ENCODE peak calls at places on chromosome 9, in eight cellular contexts. Q is HCT116, K is Peyer's patch, A is breast epithelium, L is stomach, Z is tibial nerve, E is HepG2, I is H1. T is an unnamed sample. For H3K27me3, the result is how much of the 10 kb centered on the place peaks cover.

GRCh38 chr9:106074006-106074405 is 379.7 kb downstream of the TMEM38B start:
- DNase-seq in I (no peak), Q (no peak), E (no peak), L (no peak), A (no peak), K (no peak), Z (no peak), T (no peak)

GRCh38 chr9:129160712-129161533 is 17.1 kb downstream of the IER5L start:
- DNase-seq in K (no peak), Z (no peak), A (no peak), L (no peak), I (no peak), E (no peak), Q (no peak), T (no peak)

GRCh38 chr9:132037470-132037869 is 42.2 kb downstream of the MED27 start:
- DNase-seq in L (no peak), Q (no peak), E (no peak), I (no peak), A (no peak), K (no peak), Z (no peak), T (no peak)

GRCh38 chr9:124133752-124134151 is 122.2 kb downstream of the LHX2 start:
- DNase-seq in E (peak), A (no peak), K (peak), I (no peak), Q (no peak), L (peak), Z (peak), T (no peak)

GRCh38 chr9:109793196-109793595 is 13.2 kb downstream of the PALM2AKAP2 start:
- DNase-seq in L (no peak), E (no peak), K (no peak), I (no peak), A (no peak), Z (no peak), Q (no peak), T (no peak)

GRCh38 chr9:127950513-127951210 is 13.0 kb upstream of the DPM2 start:
- DNase-seq in I (no peak), L (no peak), Z (no peak), A (peak), K (no peak), E (peak), Q (no peak), T (no peak)

GRCh38 chr9:104748359-104749031 is 1.0 kb downstream of the NIPSNAP3A start:
- DNase-seq in Z (no peak), K (no peak), L (no peak), I (no peak), E (peak), Q (no peak), A (no peak), T (no peak)

GRCh38 chr9:32741706-32742105 is 41.6 kb upstream of the TMEM215 start:
- DNase-seq in A (no peak), Z (no peak), K (no peak), Q (no peak), I (no peak), E (peak), L (no peak), T (no peak)

GRCh38 chr9:112112941-112113399 is 62.1 kb downstream of the SUSD1 start:
- DNase-seq in E (peak), A (no peak), Q (peak), L (peak), Z (no peak), K (peak), I (peak), T (no peak)

DNA sequence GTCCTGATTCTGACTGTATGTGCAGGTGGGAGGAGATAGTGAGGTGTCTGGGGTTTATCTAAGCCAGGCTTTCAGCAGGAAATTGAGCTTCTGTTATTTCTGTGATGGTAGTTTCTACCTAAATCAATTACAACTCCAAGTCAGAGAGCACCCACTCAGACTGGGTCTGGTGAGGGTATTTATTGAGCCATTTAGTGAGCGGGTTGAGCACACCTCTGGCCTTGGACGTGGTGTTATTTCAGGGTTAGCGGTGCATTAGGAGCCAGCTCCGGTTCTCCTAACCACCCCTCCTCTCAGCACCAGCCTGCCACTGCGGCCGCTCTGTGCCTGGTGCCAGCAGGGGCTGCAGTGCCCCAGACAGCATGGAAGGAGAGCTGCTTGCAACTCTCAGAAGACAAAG is 238.9 kb downstream of the CACNA1B start:
- DNase-seq in Z (no peak), E (no peak), K (no peak), A (no peak), I (no peak), Q (no peak), L (no peak), T (no peak)
- H3K27me3 ChIP-seq in Z (under half), E (under half), K (under half), A (under half), I (under half), Q (under half), L (under half), T (under half)

GRCh38 chr9:70746760-70747159 is 332.3 kb upstream of the KLF9 start:
- DNase-seq in K (no peak), E (no peak), I (no peak), A (no peak), L (no peak), Q (no peak), Z (no peak), T (no peak)

GRCh38 chr9:70746316-70746715 is 331.9 kb upstream of the KLF9 start:
- DNase-seq in Q (no peak), L (no peak), A (no peak), K (no peak), E (no peak), Z (no peak), I (no peak), T (no peak)

GRCh38 chr9:70749066-70749465 is 334.6 kb upstream of the KLF9 start:
- DNase-seq in Z (no peak), K (no peak), I (no peak), L (no peak), A (no peak), Q (no peak), E (no peak), T (no peak)

GRCh38 chr9:70753311-70753710 is 338.9 kb upstream of the KLF9 start:
- DNase-seq in I (no peak), L (no peak), A (no peak), Q (no peak), Z (no peak), K (no peak), E (no peak), T (no peak)

GRCh38 chr9:70747335-70747734 is 332.9 kb upstream of the KLF9 start:
- DNase-seq in E (no peak), Z (no peak), L (no peak), A (no peak), I (no peak), Q (no peak), K (no peak), T (no peak)
- TF ChIP-seq POLR2A in E (no peak), Z (no peak), L (no peak), A (no peak), I (no peak), Q (no peak), K (no peak), T (no peak)

GRCh38 chr9:34651286-34651685 is 699 bp upstream of the IL11RA start:
- DNase-seq in L (peak), Q (no peak), E (no peak), I (no peak), A (peak), Z (no peak), K (no peak), T (peak)
- H3K4me3 ChIP-seq in L (peak), Q (peak), E (peak), I (peak), A (peak), Z (peak), K (peak), T (peak)

GRCh38 chr9:136304981-136305380 is 1.1 kb upstream of the CCDC187 start:
- DNase-seq in E (no peak), I (no peak), L (no peak), Q (no peak), Z (no peak), A (no peak), K (no peak), T (no peak)

GRCh38 chr9:136305822-136306690 is 2.2 kb upstream of the CCDC187 start:
- DNase-seq in E (no peak), Z (no peak), L (no peak), Q (no peak), I (no peak), K (no peak), A (no peak), T (no peak)

GRCh38 chr9:136303066-136303824 is 649 bp downstream of the CCDC187 start:
- DNase-seq in E (no peak), L (no peak), I (no peak), Z (no peak), Q (no peak), A (no peak), K (no peak), T (no peak)

GRCh38 chr9:136303825-136304416 is at the start of gene CCDC187:
- DNase-seq in E (peak), Q (no peak), A (no peak), L (no peak), Z (no peak), K (no peak), I (no peak), T (no peak)

GRCh38 chr9:136304456-136304855 is 562 bp upstream of the CCDC187 start:
- DNase-seq in L (no peak), E (no peak), A (no peak), Z (no peak), K (no peak), Q (no peak), I (no peak), T (no peak)
- H3K27me3 ChIP-seq in L (under half), E (under half), A (under half), Z (under half), K (under half), Q (under half), I (under half), T (under half)

DNA sequence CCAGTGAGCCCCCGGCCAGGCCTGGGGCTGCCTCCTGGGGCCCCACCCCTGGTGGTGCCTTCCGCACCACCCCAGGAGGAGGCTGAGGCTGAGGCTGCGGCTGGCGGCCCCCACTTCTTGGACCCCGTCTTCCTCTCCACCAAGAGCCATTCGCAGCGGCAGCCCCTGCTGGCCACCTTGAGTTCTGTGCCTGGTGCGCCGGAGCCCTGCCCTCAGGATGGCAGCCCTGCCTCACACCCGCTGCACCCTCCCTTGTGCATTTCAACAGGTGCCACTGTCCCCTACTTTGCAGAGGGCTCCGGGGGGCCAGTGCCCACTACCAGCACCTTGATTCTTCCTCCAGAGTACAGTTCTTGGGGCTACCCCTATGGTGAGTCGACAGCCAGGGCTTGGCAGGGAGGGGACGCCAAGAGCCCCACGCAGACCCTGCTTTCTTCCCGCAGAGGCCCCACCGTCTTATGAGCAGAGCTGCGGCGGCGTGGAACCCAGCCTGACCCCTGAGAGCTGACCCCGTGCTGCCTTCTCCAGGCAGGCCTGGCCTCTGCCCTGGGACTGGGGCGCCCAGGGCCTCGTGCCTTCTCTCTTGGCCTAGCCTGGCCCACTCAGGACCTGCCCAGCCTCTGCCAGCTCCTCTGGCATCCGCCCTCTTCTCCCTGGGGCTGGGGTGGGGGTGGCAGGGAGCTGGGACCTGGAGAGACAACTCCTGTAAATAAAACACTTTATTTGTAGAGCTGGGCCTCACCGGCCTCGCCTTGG is 4.0 kb upstream of the EHMT1 start:
- DNase-seq in Z (no peak), L (peak), Q (no peak), A (no peak), E (no peak), I (no peak), K (peak), T (no peak)
- TF ChIP-seq POLR2A in Z (no peak), L (no peak), Q (no peak), A (no peak), E (no peak), I (no peak), K (no peak), T (no peak)

DNA sequence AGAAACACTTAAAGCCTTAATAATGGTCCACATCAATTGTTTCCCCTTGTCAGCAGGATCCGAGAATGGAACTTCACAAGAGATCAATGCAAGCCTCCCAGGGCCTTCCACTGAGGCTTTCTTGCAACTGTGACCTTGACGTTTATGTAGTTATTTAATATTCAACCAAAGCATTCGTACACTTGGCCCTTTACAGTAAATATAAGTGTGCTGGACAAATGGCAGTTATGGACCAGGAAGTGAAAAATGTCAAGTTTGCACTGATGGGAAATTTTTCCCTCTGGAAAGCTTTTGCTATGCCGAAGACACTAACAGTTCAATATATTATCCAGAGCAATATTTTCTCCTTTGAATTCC is 101.8 kb downstream of the TTLL11 start:
- DNase-seq in I (no peak), L (no peak), K (no peak), E (no peak), Q (no peak), Z (no peak), A (no peak), T (no peak)
- H3K4me3 ChIP-seq in I (no peak), L (no peak), K (no peak), E (peak), Q (no peak), Z (no peak), A (no peak), T (no peak)